ENCODE peak calls at places on chromosomes 2 and 18, in four cellular contexts. One of them, this sample, is unnamed.

GRCh38 chr18:63444567-63444966 is 22.3 kb upstream of the VPS4B start:
- DNase-seq in K562: no peak
- DNase-seq in GM12878: no peak
- DNase-seq in HepG2: no peak
- DNase-seq in this sample: no peak

GRCh38 chr2:96510931-96511595 is 5.9 kb upstream of the NEURL3 start:
- DNase-seq in GM12878: no peak
- DNase-seq in HepG2: no peak
- DNase-seq in K562: no peak
- DNase-seq in this sample: no peak

GRCh38 chr2:104788721-104789446 is 65.0 kb upstream of the POU3F3 start:
- DNase-seq in K562: no peak
- DNase-seq in GM12878: no peak
- DNase-seq in HepG2: no peak
- DNase-seq in this sample: no peak

GRCh38 chr2:225556461-225556860 is 157.0 kb downstream of the NYAP2 start:
- DNase-seq in K562: no peak
- DNase-seq in GM12878: no peak
- DNase-seq in HepG2: no peak
- DNase-seq in this sample: no peak

GRCh38 chr2:134539946-134540345 is 178.9 kb downstream of the TMEM163 start:
- DNase-seq in HepG2: no peak
- DNase-seq in GM12878: no peak
- DNase-seq in K562: no peak
- DNase-seq in this sample: no peak

GRCh38 chr2:215958231-215958630 is 55.1 kb downstream of the MREG start:
- DNase-seq in K562: no peak
- DNase-seq in HepG2: no peak
- DNase-seq in GM12878: no peak
- DNase-seq in this sample: no peak

GRCh38 chr2:120490091-120490798 is 144.3 kb downstream of the INHBB start:
- DNase-seq in GM12878: no peak
- DNase-seq in K562: no peak
- DNase-seq in HepG2: no peak
- DNase-seq in this sample: no peak

GRCh38 chr2:130154773-130155765 is 10.2 kb upstream of the CCDC74B start:
- DNase-seq in GM12878: no peak
- DNase-seq in K562: no peak
- DNase-seq in HepG2: no peak
- DNase-seq in this sample: no peak

GRCh38 chr2:158781562-158781961 is 13.6 kb upstream of the DAPL1 start:
- DNase-seq in HepG2: no peak
- DNase-seq in GM12878: no peak
- DNase-seq in K562: no peak
- DNase-seq in this sample: no peak

GRCh38 chr2:152730591-152731333 is 12.3 kb downstream of the ARL6IP6 start:
- DNase-seq in GM12878: no peak
- DNase-seq in HepG2: no peak
- DNase-seq in K562: no peak
- DNase-seq in this sample: no peak

GRCh38 chr2:64551851-64552250 is 27.7 kb downstream of the AFTPH start:
- DNase-seq in GM12878: no peak
- DNase-seq in HepG2: no peak
- DNase-seq in K562: no peak
- DNase-seq in this sample: no peak

GRCh38 chr2:65483763-65484162 is 51.4 kb upstream of the SPRED2 start:
- DNase-seq in K562: no peak
- DNase-seq in GM12878: no peak
- DNase-seq in HepG2: peak
- DNase-seq in this sample: no peak

GRCh38 chr2:9815076-9815475 is 28.2 kb upstream of the TAF1B start:
- DNase-seq in K562: no peak
- DNase-seq in GM12878: no peak
- DNase-seq in HepG2: no peak
- DNase-seq in this sample: no peak

GRCh38 chr2:165720526-165720925 is 73.5 kb downstream of the GALNT3 start:
- DNase-seq in HepG2: no peak
- DNase-seq in GM12878: no peak
- DNase-seq in K562: no peak
- DNase-seq in this sample: no peak

GRCh38 chr2:165725421-165725820 is 68.6 kb downstream of the GALNT3 start:
- DNase-seq in HepG2: no peak
- DNase-seq in GM12878: no peak
- DNase-seq in K562: no peak
- DNase-seq in this sample: no peak
- TF ChIP-seq ZBTB33 in HepG2: no peak
- TF ChIP-seq ZBTB33 in GM12878: no peak
- TF ChIP-seq ZBTB33 in K562: no peak
- TF ChIP-seq ZBTB33 in this sample: no peak

GRCh38 chr2:129139380-129139779 is 820.7 kb upstream of the HS6ST1 start:
- DNase-seq in GM12878: no peak
- DNase-seq in K562: no peak
- DNase-seq in HepG2: no peak
- DNase-seq in this sample: no peak

GRCh38 chr2:129142465-129142864 is 823.8 kb upstream of the HS6ST1 start:
- DNase-seq in K562: no peak
- DNase-seq in HepG2: no peak
- DNase-seq in GM12878: no peak
- DNase-seq in this sample: no peak

DNA sequence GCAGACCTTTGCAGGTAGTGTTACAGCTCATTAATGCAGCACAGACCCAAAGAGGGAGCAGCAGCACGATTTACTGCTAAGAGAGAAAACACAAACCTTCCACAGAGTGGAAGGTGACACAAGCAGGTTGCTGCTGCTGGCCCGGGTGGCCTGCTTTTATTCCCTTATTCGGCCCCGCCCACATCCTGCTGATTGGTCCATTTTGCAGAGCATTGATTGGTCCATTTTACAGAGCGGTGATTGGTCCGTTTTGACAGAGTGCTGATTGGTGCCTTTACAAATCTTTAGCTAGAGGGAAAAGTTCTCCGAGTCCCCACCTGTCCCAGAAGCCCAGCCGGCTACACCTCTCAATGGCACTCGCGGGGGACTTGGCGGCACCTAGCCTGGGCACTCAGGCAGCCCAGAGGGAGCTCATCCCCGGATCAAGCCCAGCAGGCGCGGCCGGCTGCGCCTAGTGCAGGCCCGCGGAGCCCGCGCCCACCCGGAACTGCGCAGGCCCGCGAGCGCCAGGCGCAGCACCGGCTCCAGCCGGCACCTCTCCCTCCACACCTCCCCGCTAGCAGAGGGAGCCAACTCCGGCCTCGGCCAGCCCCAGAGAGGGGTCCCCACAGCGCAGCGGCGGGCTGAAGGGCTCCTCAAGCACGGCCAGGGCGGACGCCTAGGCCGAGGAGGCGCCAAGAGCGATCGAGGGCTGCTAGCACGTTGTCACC is 825.6 kb upstream of the HS6ST1 start:
- DNase-seq in HepG2: no peak
- DNase-seq in GM12878: no peak
- DNase-seq in K562: no peak
- DNase-seq in this sample: no peak
- TF ChIP-seq SIN3A in HepG2: no peak
- TF ChIP-seq SIN3A in GM12878: no peak
- TF ChIP-seq SIN3A in K562: no peak
- TF ChIP-seq SIN3A in this sample: no peak

GRCh38 chr2:188189356-188189755 is 102.3 kb upstream of the GULP1 start:
- DNase-seq in GM12878: no peak
- DNase-seq in HepG2: no peak
- DNase-seq in K562: no peak
- DNase-seq in this sample: no peak

GRCh38 chr2:188187726-188188125 is 103.9 kb upstream of the GULP1 start:
- DNase-seq in K562: no peak
- DNase-seq in GM12878: no peak
- DNase-seq in HepG2: no peak
- DNase-seq in this sample: no peak

GRCh38 chr2:188196343-188197008 is 95.2 kb upstream of the GULP1 start:
- DNase-seq in HepG2: no peak
- DNase-seq in GM12878: no peak
- DNase-seq in K562: no peak
- DNase-seq in this sample: no peak

GRCh38 chr2:188193230-188193629 is 98.4 kb upstream of the GULP1 start:
- DNase-seq in K562: no peak
- DNase-seq in GM12878: no peak
- DNase-seq in HepG2: no peak
- DNase-seq in this sample: no peak
- TF ChIP-seq TAF1 in K562: no peak
- TF ChIP-seq TAF1 in GM12878: no peak
- TF ChIP-seq TAF1 in HepG2: no peak
- TF ChIP-seq TAF1 in this sample: no peak

GRCh38 chr18:79241755-79242154 is 154.0 kb upstream of the NFATC1 start:
- DNase-seq in HepG2: no peak
- DNase-seq in GM12878: no peak
- DNase-seq in K562: no peak
- DNase-seq in this sample: peak
- TF ChIP-seq ZBTB33 in HepG2: no peak
- TF ChIP-seq ZBTB33 in GM12878: no peak
- TF ChIP-seq ZBTB33 in K562: no peak
- TF ChIP-seq ZBTB33 in this sample: no peak

DNA sequence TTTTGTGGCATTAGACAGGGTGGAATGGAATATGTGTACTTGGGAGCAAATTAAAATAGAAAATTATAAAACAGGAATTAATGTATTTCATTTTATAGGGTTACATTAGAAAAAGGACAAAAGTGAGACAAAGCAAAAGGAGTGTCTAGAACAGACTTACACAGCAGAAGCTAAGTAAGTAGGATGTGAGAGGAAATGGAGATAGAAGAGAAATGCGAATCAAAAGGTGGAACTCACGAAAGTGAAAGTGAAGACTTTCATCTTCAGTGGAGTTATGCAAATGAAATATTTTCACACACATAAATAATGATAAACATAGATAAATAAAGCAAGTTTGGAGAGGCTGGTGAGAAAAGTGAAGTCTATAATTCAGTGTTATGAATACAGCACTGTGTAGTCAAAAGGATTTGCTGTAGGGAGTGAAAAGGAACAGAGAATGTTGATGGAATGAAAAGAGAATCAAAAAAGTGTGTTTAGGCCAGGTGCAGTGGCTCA is 94.8 kb downstream of the DLGAP1 start:
- DNase-seq in K562: no peak
- DNase-seq in HepG2: no peak
- DNase-seq in GM12878: no peak
- DNase-seq in this sample: no peak
- TF ChIP-seq SIN3A in K562: no peak
- TF ChIP-seq SIN3A in HepG2: no peak
- TF ChIP-seq SIN3A in GM12878: no peak
- TF ChIP-seq SIN3A in this sample: no peak

GRCh38 chr18:23528580-23529472 is 25.5 kb downstream of the RMC1 start:
- DNase-seq in GM12878: no peak
- DNase-seq in K562: peak
- DNase-seq in HepG2: no peak
- DNase-seq in this sample: no peak
- TF ChIP-seq TAF1 in GM12878: no peak
- TF ChIP-seq TAF1 in K562: no peak
- TF ChIP-seq TAF1 in HepG2: no peak
- TF ChIP-seq TAF1 in this sample: no peak

DNA sequence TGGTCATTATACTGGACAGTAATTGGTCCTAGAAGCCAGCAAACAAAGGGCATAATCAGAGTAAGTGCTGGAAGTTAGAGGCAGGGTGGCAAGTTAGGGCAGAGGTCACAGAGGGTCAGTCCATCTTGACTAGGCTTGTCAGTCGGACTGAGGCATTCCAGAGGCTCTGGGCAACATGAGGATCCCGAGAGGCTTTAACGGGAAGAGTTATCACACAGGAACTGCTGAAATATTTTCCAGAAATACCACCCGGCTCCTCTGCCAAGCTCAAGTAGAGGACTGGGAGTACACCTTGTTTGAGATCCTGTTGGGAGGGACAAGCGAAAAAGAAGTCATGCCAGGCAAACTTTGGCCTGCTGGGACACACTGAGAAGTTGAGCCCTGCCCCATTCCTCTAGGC is 13.7 kb downstream of the C2orf81 start:
- DNase-seq in GM12878: no peak
- DNase-seq in HepG2: no peak
- DNase-seq in K562: no peak
- DNase-seq in this sample: no peak
- TF ChIP-seq ZBTB33 in GM12878: no peak
- TF ChIP-seq ZBTB33 in HepG2: no peak
- TF ChIP-seq ZBTB33 in K562: no peak
- TF ChIP-seq ZBTB33 in this sample: no peak